ENCODE peak calls at places on chromosome X, in nine cellular contexts. One of them, this sample, is unnamed. For H3K9me3, the result is how much of the 10 kb centered on the place peaks cover.

GRCh38 chrX:16077811-16078210 is 45.6 kb upstream of the GRPR start:
- DNase-seq in right lobe of liver: no peak
- DNase-seq in tibial artery: no peak
- DNase-seq in sigmoid colon: no peak
- DNase-seq in uterus: no peak
- DNase-seq in lower lobe of right lung: no peak
- DNase-seq in K562: no peak
- DNase-seq in OCI-LY7: no peak
- DNase-seq in suprapubic skin: no peak
- DNase-seq in this sample: no peak

GRCh38 chrX:73877687-73878086 is 314.7 kb downstream of the CHIC1 start:
- DNase-seq in uterus: no peak
- DNase-seq in OCI-LY7: no peak
- DNase-seq in suprapubic skin: no peak
- DNase-seq in right lobe of liver: no peak
- DNase-seq in K562: no peak
- DNase-seq in sigmoid colon: no peak
- DNase-seq in lower lobe of right lung: no peak
- DNase-seq in tibial artery: no peak
- DNase-seq in this sample: no peak

GRCh38 chrX:53479295-53479694 is 45.1 kb upstream of the HSD17B10 start:
- DNase-seq in tibial artery: no peak
- DNase-seq in lower lobe of right lung: no peak
- DNase-seq in sigmoid colon: no peak
- DNase-seq in OCI-LY7: no peak
- DNase-seq in K562: peak
- DNase-seq in right lobe of liver: no peak
- DNase-seq in uterus: no peak
- DNase-seq in suprapubic skin: no peak
- DNase-seq in this sample: no peak

GRCh38 chrX:106959897-106960296 is 39.7 kb downstream of the CLDN2 start:
- DNase-seq in K562: no peak
- DNase-seq in uterus: no peak
- DNase-seq in right lobe of liver: no peak
- DNase-seq in lower lobe of right lung: no peak
- DNase-seq in OCI-LY7: no peak
- DNase-seq in tibial artery: no peak
- DNase-seq in sigmoid colon: no peak
- DNase-seq in suprapubic skin: no peak
- DNase-seq in this sample: no peak

GRCh38 chrX:108511721-108512120 is 72.1 kb downstream of the COL4A5 start:
- DNase-seq in suprapubic skin: no peak
- DNase-seq in uterus: no peak
- DNase-seq in OCI-LY7: no peak
- DNase-seq in right lobe of liver: no peak
- DNase-seq in sigmoid colon: no peak
- DNase-seq in K562: no peak
- DNase-seq in lower lobe of right lung: no peak
- DNase-seq in tibial artery: no peak
- DNase-seq in this sample: no peak

GRCh38 chrX:39152106-39152649 is 350.9 kb downstream of the MID1IP1 start:
- DNase-seq in K562: peak
- DNase-seq in tibial artery: no peak
- DNase-seq in lower lobe of right lung: peak
- DNase-seq in uterus: no peak
- DNase-seq in suprapubic skin: peak
- DNase-seq in sigmoid colon: no peak
- DNase-seq in OCI-LY7: peak
- DNase-seq in right lobe of liver: peak
- DNase-seq in this sample: no peak

GRCh38 chrX:43655151-43655676 is 885 bp upstream of the MAOA start:
- DNase-seq in suprapubic skin: peak
- DNase-seq in tibial artery: peak
- DNase-seq in right lobe of liver: no peak
- DNase-seq in K562: no peak
- DNase-seq in lower lobe of right lung: peak
- DNase-seq in uterus: peak
- DNase-seq in sigmoid colon: peak
- DNase-seq in OCI-LY7: no peak
- DNase-seq in this sample: peak

GRCh38 chrX:124497386-124497785 is 151.0 kb downstream of the SH2D1A start:
- DNase-seq in uterus: no peak
- DNase-seq in tibial artery: no peak
- DNase-seq in right lobe of liver: no peak
- DNase-seq in OCI-LY7: no peak
- DNase-seq in lower lobe of right lung: no peak
- DNase-seq in K562: no peak
- DNase-seq in suprapubic skin: no peak
- DNase-seq in sigmoid colon: no peak
- DNase-seq in this sample: no peak

GRCh38 chrX:10660171-10660570 is 39.8 kb upstream of the MID1 start:
- DNase-seq in uterus: no peak
- DNase-seq in OCI-LY7: no peak
- DNase-seq in sigmoid colon: no peak
- DNase-seq in K562: no peak
- DNase-seq in right lobe of liver: no peak
- DNase-seq in lower lobe of right lung: no peak
- DNase-seq in tibial artery: no peak
- DNase-seq in suprapubic skin: no peak
- DNase-seq in this sample: no peak

GRCh38 chrX:12245650-12246645 is 107.7 kb downstream of the FRMPD4 start:
- DNase-seq in lower lobe of right lung: no peak
- DNase-seq in sigmoid colon: no peak
- DNase-seq in suprapubic skin: no peak
- DNase-seq in tibial artery: no peak
- DNase-seq in uterus: no peak
- DNase-seq in OCI-LY7: no peak
- DNase-seq in right lobe of liver: no peak
- DNase-seq in K562: no peak
- DNase-seq in this sample: no peak

GRCh38 chrX:33465137-33465536 is 253.8 kb upstream of the DMD start:
- DNase-seq in OCI-LY7: peak
- DNase-seq in uterus: no peak
- DNase-seq in sigmoid colon: no peak
- DNase-seq in lower lobe of right lung: no peak
- DNase-seq in suprapubic skin: no peak
- DNase-seq in tibial artery: no peak
- DNase-seq in K562: no peak
- DNase-seq in right lobe of liver: no peak
- DNase-seq in this sample: no peak

GRCh38 chrX:110741213-110741796 is 54.3 kb downstream of the CHRDL1 start:
- DNase-seq in K562: no peak
- DNase-seq in OCI-LY7: no peak
- DNase-seq in right lobe of liver: no peak
- DNase-seq in uterus: no peak
- DNase-seq in tibial artery: no peak
- DNase-seq in suprapubic skin: no peak
- DNase-seq in lower lobe of right lung: no peak
- DNase-seq in sigmoid colon: no peak
- DNase-seq in this sample: no peak

GRCh38 chrX:72018277-72019112 is 107.8 kb downstream of the NHSL2 start:
- DNase-seq in uterus: peak
- DNase-seq in OCI-LY7: peak
- DNase-seq in suprapubic skin: peak
- DNase-seq in K562: peak
- DNase-seq in right lobe of liver: peak
- DNase-seq in lower lobe of right lung: peak
- DNase-seq in tibial artery: peak
- DNase-seq in sigmoid colon: peak
- DNase-seq in this sample: peak

GRCh38 chrX:69021095-69021494 is 144.2 kb downstream of the PJA1 start:
- DNase-seq in K562: no peak
- DNase-seq in suprapubic skin: no peak
- DNase-seq in lower lobe of right lung: no peak
- DNase-seq in OCI-LY7: no peak
- DNase-seq in right lobe of liver: no peak
- DNase-seq in sigmoid colon: no peak
- DNase-seq in uterus: peak
- DNase-seq in tibial artery: no peak
- DNase-seq in this sample: no peak

GRCh38 chrX:136067946-136068345 is 79.4 kb upstream of the FHL1 start:
- DNase-seq in sigmoid colon: peak
- DNase-seq in lower lobe of right lung: no peak
- DNase-seq in suprapubic skin: no peak
- DNase-seq in right lobe of liver: no peak
- DNase-seq in uterus: no peak
- DNase-seq in K562: no peak
- DNase-seq in tibial artery: peak
- DNase-seq in OCI-LY7: no peak
- DNase-seq in this sample: no peak

GRCh38 chrX:139832728-139833309 is 100.0 kb downstream of the ATP11C start:
- DNase-seq in tibial artery: no peak
- DNase-seq in sigmoid colon: no peak
- DNase-seq in suprapubic skin: no peak
- DNase-seq in uterus: no peak
- DNase-seq in right lobe of liver: no peak
- DNase-seq in K562: no peak
- DNase-seq in lower lobe of right lung: no peak
- DNase-seq in OCI-LY7: no peak
- DNase-seq in this sample: no peak

GRCh38 chrX:139828830-139829229 is 104.0 kb downstream of the ATP11C start:
- DNase-seq in sigmoid colon: no peak
- DNase-seq in suprapubic skin: no peak
- DNase-seq in right lobe of liver: no peak
- DNase-seq in tibial artery: no peak
- DNase-seq in uterus: no peak
- DNase-seq in lower lobe of right lung: no peak
- DNase-seq in OCI-LY7: no peak
- DNase-seq in K562: no peak
- DNase-seq in this sample: no peak

GRCh38 chrX:139834879-139835278 is 98.0 kb downstream of the ATP11C start:
- DNase-seq in tibial artery: no peak
- DNase-seq in sigmoid colon: no peak
- DNase-seq in lower lobe of right lung: no peak
- DNase-seq in uterus: no peak
- DNase-seq in K562: no peak
- DNase-seq in suprapubic skin: no peak
- DNase-seq in right lobe of liver: no peak
- DNase-seq in OCI-LY7: no peak
- DNase-seq in this sample: no peak

GRCh38 chrX:139831017-139831416 is 101.8 kb downstream of the ATP11C start:
- DNase-seq in right lobe of liver: no peak
- DNase-seq in sigmoid colon: no peak
- DNase-seq in K562: no peak
- DNase-seq in uterus: no peak
- DNase-seq in tibial artery: no peak
- DNase-seq in suprapubic skin: no peak
- DNase-seq in lower lobe of right lung: no peak
- DNase-seq in OCI-LY7: no peak
- DNase-seq in this sample: no peak

DNA sequence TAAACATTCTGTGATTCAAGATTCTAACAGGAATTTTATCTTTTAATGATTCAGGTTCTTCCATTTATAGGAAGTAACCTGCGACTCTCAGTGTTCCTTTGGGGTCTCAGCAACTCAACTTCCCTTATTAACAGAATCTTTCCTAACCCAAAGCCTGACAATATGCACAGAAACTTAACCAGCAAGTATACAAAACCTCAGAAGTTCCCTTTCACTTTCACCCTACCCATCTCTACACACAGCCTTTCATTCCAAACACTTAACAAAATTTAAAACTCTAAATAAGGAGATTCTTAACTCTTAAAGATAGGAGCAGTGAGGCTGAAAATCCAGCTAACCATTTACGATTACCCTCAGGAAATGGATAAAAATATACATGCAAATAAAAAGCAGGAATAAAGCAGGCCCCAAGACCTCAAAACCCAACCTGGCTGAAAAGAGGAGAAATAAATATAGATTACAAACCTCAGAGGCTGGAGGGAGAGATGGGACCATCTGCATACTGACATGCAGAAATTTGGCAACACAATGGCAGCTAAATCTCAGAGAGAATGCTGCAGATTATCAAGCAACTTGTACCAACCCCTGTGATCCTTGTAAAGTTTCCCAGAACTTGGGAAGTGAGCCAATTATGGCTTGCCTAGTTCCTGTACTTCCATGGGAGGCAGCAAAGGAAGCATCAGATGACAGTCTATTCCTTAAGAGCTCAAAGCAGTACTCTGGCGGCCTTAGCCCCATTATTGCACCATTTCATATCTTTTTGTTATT is 101.0 kb downstream of the ATP11C start:
- DNase-seq in suprapubic skin: no peak
- DNase-seq in lower lobe of right lung: no peak
- DNase-seq in sigmoid colon: no peak
- DNase-seq in uterus: peak
- DNase-seq in tibial artery: no peak
- DNase-seq in right lobe of liver: no peak
- DNase-seq in OCI-LY7: no peak
- DNase-seq in K562: no peak
- DNase-seq in this sample: no peak
- H3K27ac ChIP-seq in suprapubic skin: no peak
- H3K27ac ChIP-seq in lower lobe of right lung: no peak
- H3K27ac ChIP-seq in sigmoid colon: no peak
- H3K27ac ChIP-seq in uterus: no peak
- H3K27ac ChIP-seq in tibial artery: peak
- H3K27ac ChIP-seq in right lobe of liver: no peak
- H3K27ac ChIP-seq in OCI-LY7: no peak
- H3K27ac ChIP-seq in K562: no peak
- H3K27ac ChIP-seq in this sample: no peak

DNA sequence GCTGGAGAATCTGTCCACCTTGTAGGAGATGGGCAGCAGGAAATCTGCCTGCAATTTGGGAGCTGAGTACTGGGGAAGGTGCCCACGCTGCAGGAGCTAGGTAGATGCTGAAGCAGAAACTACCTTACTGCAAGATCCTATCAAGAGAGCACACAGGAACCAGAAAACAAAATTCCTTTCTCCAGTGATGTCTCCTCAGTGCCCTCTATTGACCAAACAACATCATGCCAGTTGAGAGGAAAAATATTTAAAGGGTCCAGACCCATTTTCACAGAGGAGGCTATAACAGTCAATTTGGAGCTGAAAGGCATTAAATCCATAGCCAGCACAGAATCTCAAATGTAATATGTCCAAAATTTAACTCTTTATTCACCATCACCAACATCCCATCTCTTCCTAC is 406.8 kb downstream of the SLITRK2 start:
- DNase-seq in sigmoid colon: no peak
- DNase-seq in lower lobe of right lung: no peak
- DNase-seq in K562: no peak
- DNase-seq in uterus: no peak
- DNase-seq in OCI-LY7: no peak
- DNase-seq in right lobe of liver: no peak
- DNase-seq in suprapubic skin: no peak
- DNase-seq in tibial artery: no peak
- DNase-seq in this sample: no peak
- TF ChIP-seq CTCF in sigmoid colon: no peak
- TF ChIP-seq CTCF in lower lobe of right lung: no peak
- TF ChIP-seq CTCF in K562: peak
- TF ChIP-seq CTCF in uterus: no peak
- TF ChIP-seq CTCF in OCI-LY7: peak
- TF ChIP-seq CTCF in right lobe of liver: peak
- TF ChIP-seq CTCF in suprapubic skin: no peak
- TF ChIP-seq CTCF in tibial artery: no peak
- TF ChIP-seq CTCF in this sample: no peak

GRCh38 chrX:144738246-144738645 is 509.1 kb upstream of the SPANXN1 start:
- DNase-seq in K562: no peak
- DNase-seq in uterus: no peak
- DNase-seq in tibial artery: no peak
- DNase-seq in sigmoid colon: no peak
- DNase-seq in suprapubic skin: no peak
- DNase-seq in OCI-LY7: no peak
- DNase-seq in right lobe of liver: no peak
- DNase-seq in lower lobe of right lung: no peak
- DNase-seq in this sample: no peak
- H3K9me3 ChIP-seq in K562: under half
- H3K9me3 ChIP-seq in uterus: under half
- H3K9me3 ChIP-seq in tibial artery: under half
- H3K9me3 ChIP-seq in sigmoid colon: under half
- H3K9me3 ChIP-seq in suprapubic skin: under half
- H3K9me3 ChIP-seq in OCI-LY7: under half
- H3K9me3 ChIP-seq in right lobe of liver: under half
- H3K9me3 ChIP-seq in lower lobe of right lung: under half
- H3K9me3 ChIP-seq in this sample: under half

GRCh38 chrX:6026484-6026883 is 202.2 kb downstream of the NLGN4X start:
- DNase-seq in suprapubic skin: no peak
- DNase-seq in lower lobe of right lung: no peak
- DNase-seq in sigmoid colon: no peak
- DNase-seq in right lobe of liver: no peak
- DNase-seq in OCI-LY7: no peak
- DNase-seq in tibial artery: no peak
- DNase-seq in K562: no peak
- DNase-seq in uterus: no peak
- DNase-seq in this sample: no peak
- H3K27ac ChIP-seq in suprapubic skin: no peak
- H3K27ac ChIP-seq in lower lobe of right lung: no peak
- H3K27ac ChIP-seq in sigmoid colon: no peak
- H3K27ac ChIP-seq in right lobe of liver: no peak
- H3K27ac ChIP-seq in OCI-LY7: no peak
- H3K27ac ChIP-seq in tibial artery: no peak
- H3K27ac ChIP-seq in K562: no peak
- H3K27ac ChIP-seq in uterus: no peak
- H3K27ac ChIP-seq in this sample: no peak